ENCODE peak calls at places on chromosome 14, in nine cellular contexts. One of them, this sample, is unnamed.
A peak's percentile ranks its signal among the peaks of the same experiment; 100 is the strongest.

GRCh38 chr14:67851785-67852410 is 32.3 kb downstream of the RAD51B start:
- DNase-seq in MCF 10A: no peak
- DNase-seq in thoracic aorta: no peak
- DNase-seq in natural killer cell: no peak
- DNase-seq in astrocyte of the cerebellum: no peak
- DNase-seq in fibroblast of pulmonary artery: no peak
- DNase-seq in nephron progenitor cell: no peak
- DNase-seq in IMR-90: no peak
- DNase-seq in GM13976: no peak
- DNase-seq in this sample: no peak

GRCh38 chr14:89827260-89827659 is 127.3 kb downstream of the EFCAB11 start:
- DNase-seq in MCF 10A: no peak
- DNase-seq in thoracic aorta: no peak
- DNase-seq in natural killer cell: no peak
- DNase-seq in astrocyte of the cerebellum: no peak
- DNase-seq in fibroblast of pulmonary artery: no peak
- DNase-seq in nephron progenitor cell: no peak
- DNase-seq in IMR-90: no peak
- DNase-seq in GM13976: no peak
- DNase-seq in this sample: no peak

GRCh38 chr14:22515961-22516360 is 73.1 kb downstream of the DAD1 start:
- DNase-seq in MCF 10A: no peak
- DNase-seq in thoracic aorta: no peak
- DNase-seq in natural killer cell: no peak
- DNase-seq in astrocyte of the cerebellum: no peak
- DNase-seq in fibroblast of pulmonary artery: no peak
- DNase-seq in nephron progenitor cell: no peak
- DNase-seq in IMR-90: no peak
- DNase-seq in GM13976: no peak
- DNase-seq in this sample: no peak

GRCh38 chr14:83887871-83888270 is 1642.1 kb upstream of the FLRT2 start:
- DNase-seq in MCF 10A: no peak
- DNase-seq in thoracic aorta: no peak
- DNase-seq in natural killer cell: no peak
- DNase-seq in astrocyte of the cerebellum: no peak
- DNase-seq in fibroblast of pulmonary artery: no peak
- DNase-seq in nephron progenitor cell: no peak
- DNase-seq in IMR-90: no peak
- DNase-seq in GM13976: no peak
- DNase-seq in this sample: no peak

GRCh38 chr14:21069388-21070082 is 569 bp upstream of the ARHGEF40 start:
- DNase-seq in MCF 10A: no peak
- DNase-seq in thoracic aorta: no peak
- DNase-seq in natural killer cell: no peak
- DNase-seq in astrocyte of the cerebellum: no peak
- DNase-seq in fibroblast of pulmonary artery: peak; percentile 43
- DNase-seq in nephron progenitor cell: peak; percentile 52
- DNase-seq in IMR-90: peak; percentile 29
- DNase-seq in GM13976: peak; percentile 36
- DNase-seq in this sample: peak; percentile 42

GRCh38 chr14:65006251-65006721 is 19.6 kb downstream of the FNTB start:
- DNase-seq in MCF 10A: no peak
- DNase-seq in thoracic aorta: no peak
- DNase-seq in natural killer cell: no peak
- DNase-seq in astrocyte of the cerebellum: no peak
- DNase-seq in fibroblast of pulmonary artery: no peak
- DNase-seq in nephron progenitor cell: no peak
- DNase-seq in IMR-90: no peak
- DNase-seq in GM13976: no peak
- DNase-seq in this sample: no peak

GRCh38 chr14:56196274-56196673 is 78.1 kb downstream of the PELI2 start:
- DNase-seq in MCF 10A: no peak
- DNase-seq in thoracic aorta: no peak
- DNase-seq in natural killer cell: no peak
- DNase-seq in astrocyte of the cerebellum: no peak
- DNase-seq in fibroblast of pulmonary artery: peak; percentile 68
- DNase-seq in nephron progenitor cell: no peak
- DNase-seq in IMR-90: peak; percentile 74
- DNase-seq in GM13976: no peak
- DNase-seq in this sample: no peak

GRCh38 chr14:61229475-61229888 is 51.7 kb downstream of the TMEM30B start:
- DNase-seq in MCF 10A: no peak
- DNase-seq in thoracic aorta: no peak
- DNase-seq in natural killer cell: no peak
- DNase-seq in astrocyte of the cerebellum: peak; percentile 26
- DNase-seq in fibroblast of pulmonary artery: no peak
- DNase-seq in nephron progenitor cell: no peak
- DNase-seq in IMR-90: no peak
- DNase-seq in GM13976: no peak
- DNase-seq in this sample: no peak

GRCh38 chr14:101583006-101583708 is 21.9 kb downstream of the DIO3 start:
- DNase-seq in MCF 10A: no peak
- DNase-seq in thoracic aorta: no peak
- DNase-seq in natural killer cell: no peak
- DNase-seq in astrocyte of the cerebellum: no peak
- DNase-seq in fibroblast of pulmonary artery: no peak
- DNase-seq in nephron progenitor cell: no peak
- DNase-seq in IMR-90: no peak
- DNase-seq in GM13976: no peak
- DNase-seq in this sample: no peak

GRCh38 chr14:71610149-71610548 is 322.1 kb upstream of the RGS6 start:
- DNase-seq in MCF 10A: no peak
- DNase-seq in thoracic aorta: no peak
- DNase-seq in natural killer cell: no peak
- DNase-seq in astrocyte of the cerebellum: no peak
- DNase-seq in fibroblast of pulmonary artery: no peak
- DNase-seq in nephron progenitor cell: no peak
- DNase-seq in IMR-90: no peak
- DNase-seq in GM13976: no peak
- DNase-seq in this sample: no peak

DNA sequence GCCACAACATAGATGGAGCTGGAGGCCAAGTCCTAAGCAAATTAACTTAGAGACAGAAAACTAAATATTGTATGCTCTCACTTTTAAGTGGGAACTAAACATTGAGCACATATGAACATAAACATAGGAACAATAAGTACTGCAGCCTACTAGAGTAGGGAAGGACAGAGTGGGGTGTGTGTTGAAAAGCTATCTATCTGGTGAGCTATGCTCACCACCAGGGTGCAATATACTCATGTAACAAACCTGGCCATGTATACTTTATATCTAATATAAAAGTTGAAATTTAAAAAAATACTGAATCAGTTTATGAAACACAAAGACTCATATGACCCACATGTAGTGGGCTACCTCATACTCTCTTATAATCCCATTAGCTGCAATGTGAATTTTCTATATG is 1305.0 kb downstream of the LRFN5 start:
- DNase-seq in MCF 10A: peak; percentile 17
- DNase-seq in thoracic aorta: no peak
- DNase-seq in natural killer cell: no peak
- DNase-seq in astrocyte of the cerebellum: no peak
- DNase-seq in fibroblast of pulmonary artery: peak; percentile 31
- DNase-seq in nephron progenitor cell: no peak
- DNase-seq in IMR-90: peak; percentile 13
- DNase-seq in GM13976: no peak
- DNase-seq in this sample: no peak
- TF ChIP-seq CTCF in MCF 10A: peak; percentile 13
- TF ChIP-seq CTCF in thoracic aorta: no peak
- TF ChIP-seq CTCF in natural killer cell: no peak
- TF ChIP-seq CTCF in astrocyte of the cerebellum: no peak
- TF ChIP-seq CTCF in fibroblast of pulmonary artery: peak; percentile 33
- TF ChIP-seq CTCF in nephron progenitor cell: no peak
- TF ChIP-seq CTCF in IMR-90: no peak
- TF ChIP-seq CTCF in GM13976: no peak
- TF ChIP-seq CTCF in this sample: no peak

GRCh38 chr14:92380131-92380530 is 57.2 kb downstream of the SLC24A4 start:
- DNase-seq in MCF 10A: no peak
- DNase-seq in thoracic aorta: no peak
- DNase-seq in natural killer cell: no peak
- DNase-seq in astrocyte of the cerebellum: no peak
- DNase-seq in fibroblast of pulmonary artery: no peak
- DNase-seq in nephron progenitor cell: no peak
- DNase-seq in IMR-90: no peak
- DNase-seq in GM13976: no peak
- DNase-seq in this sample: no peak

GRCh38 chr14:92380582-92380981 is 57.6 kb downstream of the SLC24A4 start:
- DNase-seq in MCF 10A: no peak
- DNase-seq in thoracic aorta: no peak
- DNase-seq in natural killer cell: no peak
- DNase-seq in astrocyte of the cerebellum: no peak
- DNase-seq in fibroblast of pulmonary artery: no peak
- DNase-seq in nephron progenitor cell: no peak
- DNase-seq in IMR-90: no peak
- DNase-seq in GM13976: no peak
- DNase-seq in this sample: no peak

GRCh38 chr14:92384461-92385133 is 61.6 kb downstream of the SLC24A4 start:
- DNase-seq in MCF 10A: no peak
- DNase-seq in thoracic aorta: no peak
- DNase-seq in natural killer cell: no peak
- DNase-seq in astrocyte of the cerebellum: no peak
- DNase-seq in fibroblast of pulmonary artery: no peak
- DNase-seq in nephron progenitor cell: no peak
- DNase-seq in IMR-90: no peak
- DNase-seq in GM13976: no peak
- DNase-seq in this sample: no peak

GRCh38 chr14:92385561-92385960 is 62.6 kb downstream of the SLC24A4 start:
- DNase-seq in MCF 10A: no peak
- DNase-seq in thoracic aorta: no peak
- DNase-seq in natural killer cell: no peak
- DNase-seq in astrocyte of the cerebellum: no peak
- DNase-seq in fibroblast of pulmonary artery: no peak
- DNase-seq in nephron progenitor cell: no peak
- DNase-seq in IMR-90: no peak
- DNase-seq in GM13976: no peak
- DNase-seq in this sample: no peak

DNA sequence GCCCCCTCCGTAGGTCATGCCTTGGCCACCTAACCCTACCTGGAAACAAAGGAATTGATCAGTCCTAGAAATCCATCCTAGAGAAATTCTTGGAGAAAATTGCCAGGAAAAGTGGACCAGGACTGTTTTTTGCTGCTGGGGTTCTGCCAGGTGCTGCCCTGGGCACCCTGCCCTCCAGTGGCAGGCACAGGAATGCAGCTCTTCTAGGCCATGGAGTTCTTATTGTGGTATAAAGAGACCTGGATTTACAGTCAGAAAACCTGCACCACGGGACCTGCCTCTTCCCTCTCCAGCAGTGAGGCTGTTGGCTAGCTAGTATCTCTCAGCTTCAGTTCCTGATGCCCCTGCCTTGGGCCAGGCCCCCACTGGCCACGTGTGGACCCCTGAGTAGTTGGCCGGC is 59.7 kb downstream of the SLC24A4 start:
- DNase-seq in MCF 10A: peak; percentile 31
- DNase-seq in thoracic aorta: no peak
- DNase-seq in natural killer cell: no peak
- DNase-seq in astrocyte of the cerebellum: no peak
- DNase-seq in fibroblast of pulmonary artery: peak; percentile 4
- DNase-seq in nephron progenitor cell: no peak
- DNase-seq in IMR-90: no peak
- DNase-seq in GM13976: no peak
- DNase-seq in this sample: no peak
- TF ChIP-seq CTCF in MCF 10A: peak; percentile 24
- TF ChIP-seq CTCF in thoracic aorta: peak; percentile 66
- TF ChIP-seq CTCF in natural killer cell: no peak
- TF ChIP-seq CTCF in astrocyte of the cerebellum: peak; percentile 17
- TF ChIP-seq CTCF in fibroblast of pulmonary artery: peak; percentile 32
- TF ChIP-seq CTCF in nephron progenitor cell: peak; percentile 17
- TF ChIP-seq CTCF in IMR-90: peak; percentile 14
- TF ChIP-seq CTCF in GM13976: no peak
- TF ChIP-seq CTCF in this sample: no peak

GRCh38 chr14:75229923-75230792 is 48.5 kb upstream of the FOS start:
- DNase-seq in MCF 10A: peak; percentile 98
- DNase-seq in thoracic aorta: no peak
- DNase-seq in natural killer cell: peak; percentile 61
- DNase-seq in astrocyte of the cerebellum: no peak
- DNase-seq in fibroblast of pulmonary artery: peak; percentile 82
- DNase-seq in nephron progenitor cell: no peak
- DNase-seq in IMR-90: peak; percentile 34
- DNase-seq in GM13976: peak; percentile 46
- DNase-seq in this sample: no peak
- TF ChIP-seq CTCF in MCF 10A: peak; percentile 29
- TF ChIP-seq CTCF in thoracic aorta: no peak
- TF ChIP-seq CTCF in natural killer cell: peak; percentile 18
- TF ChIP-seq CTCF in astrocyte of the cerebellum: no peak
- TF ChIP-seq CTCF in fibroblast of pulmonary artery: peak; percentile 22
- TF ChIP-seq CTCF in nephron progenitor cell: no peak
- TF ChIP-seq CTCF in IMR-90: no peak
- TF ChIP-seq CTCF in GM13976: no peak
- TF ChIP-seq CTCF in this sample: peak; percentile 53

GRCh38 chr14:60199321-60199720 is 34.1 kb upstream of the DHRS7 start:
- DNase-seq in MCF 10A: no peak
- DNase-seq in thoracic aorta: no peak
- DNase-seq in natural killer cell: no peak
- DNase-seq in astrocyte of the cerebellum: no peak
- DNase-seq in fibroblast of pulmonary artery: no peak
- DNase-seq in nephron progenitor cell: no peak
- DNase-seq in IMR-90: no peak
- DNase-seq in GM13976: no peak
- DNase-seq in this sample: no peak

GRCh38 chr14:60189923-60190840 is 25.0 kb upstream of the DHRS7 start:
- DNase-seq in MCF 10A: no peak
- DNase-seq in thoracic aorta: no peak
- DNase-seq in natural killer cell: no peak
- DNase-seq in astrocyte of the cerebellum: no peak
- DNase-seq in fibroblast of pulmonary artery: no peak
- DNase-seq in nephron progenitor cell: no peak
- DNase-seq in IMR-90: no peak
- DNase-seq in GM13976: no peak
- DNase-seq in this sample: no peak

GRCh38 chr14:60197629-60198318 is 32.6 kb upstream of the DHRS7 start:
- DNase-seq in MCF 10A: peak; percentile 35
- DNase-seq in thoracic aorta: no peak
- DNase-seq in natural killer cell: no peak
- DNase-seq in astrocyte of the cerebellum: no peak
- DNase-seq in fibroblast of pulmonary artery: no peak
- DNase-seq in nephron progenitor cell: no peak
- DNase-seq in IMR-90: no peak
- DNase-seq in GM13976: no peak
- DNase-seq in this sample: no peak

GRCh38 chr14:60196291-60196690 is 31.1 kb upstream of the DHRS7 start:
- DNase-seq in MCF 10A: peak; percentile 3
- DNase-seq in thoracic aorta: no peak
- DNase-seq in natural killer cell: no peak
- DNase-seq in astrocyte of the cerebellum: no peak
- DNase-seq in fibroblast of pulmonary artery: no peak
- DNase-seq in nephron progenitor cell: no peak
- DNase-seq in IMR-90: no peak
- DNase-seq in GM13976: no peak
- DNase-seq in this sample: no peak

DNA sequence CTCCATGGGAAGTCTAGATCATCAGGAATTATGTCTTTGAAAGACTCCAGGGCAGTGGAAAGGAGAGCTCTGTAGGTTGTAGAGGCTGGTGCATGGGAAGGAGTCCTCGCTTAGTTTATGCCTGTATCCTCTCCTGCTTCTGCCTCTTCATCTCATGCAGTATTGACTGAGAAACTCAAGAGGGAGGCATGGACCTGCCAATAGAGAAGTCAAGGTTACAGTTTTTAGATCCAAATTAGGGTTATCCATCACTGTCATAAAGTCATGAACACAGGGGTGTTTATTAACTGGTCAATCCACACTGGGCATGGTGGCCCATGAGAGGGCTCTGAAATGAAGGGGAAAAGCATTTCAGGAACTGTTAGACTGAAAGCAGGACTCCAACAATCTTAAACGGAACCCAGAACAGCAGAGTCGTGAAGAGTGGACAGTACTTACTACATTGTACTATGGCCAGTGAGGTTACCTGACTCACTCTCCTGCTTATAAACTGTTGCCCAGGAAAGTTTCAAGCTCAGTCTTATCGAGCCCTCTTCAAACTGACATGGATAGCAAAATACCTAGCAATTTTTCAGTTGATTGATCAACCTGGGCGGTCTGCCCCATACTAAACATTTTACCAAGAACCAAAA is 30.1 kb upstream of the DHRS7 start:
- DNase-seq in MCF 10A: no peak
- DNase-seq in thoracic aorta: no peak
- DNase-seq in natural killer cell: no peak
- DNase-seq in astrocyte of the cerebellum: no peak
- DNase-seq in fibroblast of pulmonary artery: peak; percentile 3
- DNase-seq in nephron progenitor cell: no peak
- DNase-seq in IMR-90: no peak
- DNase-seq in GM13976: no peak
- DNase-seq in this sample: no peak
- TF ChIP-seq CTCF in MCF 10A: no peak
- TF ChIP-seq CTCF in thoracic aorta: no peak
- TF ChIP-seq CTCF in natural killer cell: no peak
- TF ChIP-seq CTCF in astrocyte of the cerebellum: no peak
- TF ChIP-seq CTCF in fibroblast of pulmonary artery: no peak
- TF ChIP-seq CTCF in nephron progenitor cell: no peak
- TF ChIP-seq CTCF in IMR-90: no peak
- TF ChIP-seq CTCF in GM13976: peak; percentile 45
- TF ChIP-seq CTCF in this sample: no peak